ENCODE peak calls at places on chromosomes 7 and 10, in ten cellular contexts. J is left ventricle myocardium inferior, O is endodermal cell, D is SJSA1, K is ascending aorta, P is tibial nerve, S is thoracic aorta, Y is psoas muscle, Z is small intestine, I is tibial artery. M is an unnamed sample.

GRCh38 chr10:52779541-52780390 is 7.2 kb upstream of the MBL2 start:
- DNase-seq in J (peak; percentile 46), O (peak; percentile 97), D (peak; percentile 30), K (no peak), P (peak; percentile 33), S (no peak), Y (peak; percentile 72), Z (peak; percentile 74), I (peak; percentile 33), M (peak; percentile 55)

GRCh38 chr10:103448751-103449150 is 3.4 kb downstream of the CALHM2 start:
- DNase-seq in J (peak; percentile 69), O (peak; percentile 40), D (no peak), K (peak; percentile 85), P (peak; percentile 59), S (no peak), Y (peak; percentile 83), Z (no peak), I (peak; percentile 88), M (peak; percentile 39)

GRCh38 chr7:139562972-139563565 is 39.6 kb downstream of the CLEC2L start:
- DNase-seq in J (no peak), O (peak; percentile 57), D (no peak), K (peak; percentile 34), P (no peak), S (no peak), Y (no peak), Z (no peak), I (no peak), M (no peak)

GRCh38 chr10:61842755-61843497 is 58.6 kb upstream of the ARID5B start:
- DNase-seq in J (no peak), O (no peak), D (peak; percentile 65), K (no peak), P (no peak), S (no peak), Y (no peak), Z (no peak), I (no peak), M (no peak)

GRCh38 chr10:125011926-125012705 is 70.2 kb downstream of the ZRANB1 start:
- DNase-seq in J (peak; percentile 51), O (no peak), D (peak; percentile 86), K (peak; percentile 86), P (no peak), S (peak; percentile 53), Y (peak; percentile 89), Z (no peak), I (peak; percentile 71), M (peak; percentile 26)

GRCh38 chr10:51073461-51074237 is 638 bp upstream of the PRKG1 start:
- DNase-seq in J (peak; percentile 38), O (peak; percentile 79), D (no peak), K (peak; percentile 70), P (peak; percentile 26), S (no peak), Y (peak; percentile 59), Z (no peak), I (no peak), M (no peak)

GRCh38 chr10:114179747-114180146 is 594 bp downstream of the TDRD1 start:
- DNase-seq in J (no peak), O (no peak), D (no peak), K (no peak), P (no peak), S (no peak), Y (no peak), Z (no peak), I (no peak), M (no peak)

GRCh38 chr10:24209421-24209770 is 458 bp downstream of the KIAA1217 start:
- DNase-seq in J (no peak), O (peak; percentile 51), D (peak; percentile 39), K (no peak), P (no peak), S (no peak), Y (no peak), Z (peak; percentile 19), I (no peak), M (no peak)

GRCh38 chr7:18771834-18772566 is 276.5 kb downstream of the HDAC9 start:
- DNase-seq in J (no peak), O (no peak), D (no peak), K (no peak), P (no peak), S (no peak), Y (no peak), Z (no peak), I (no peak), M (no peak)

GRCh38 chr7:36742911-36743775 is 18.8 kb upstream of the AOAH start:
- DNase-seq in J (no peak), O (no peak), D (no peak), K (no peak), P (no peak), S (no peak), Y (no peak), Z (no peak), I (peak; percentile 44), M (peak; percentile 64)

GRCh38 chr10:129274928-129275474 is 192.0 kb upstream of the MGMT start:
- DNase-seq in J (no peak), O (peak; percentile 90), D (no peak), K (no peak), P (no peak), S (no peak), Y (no peak), Z (no peak), I (no peak), M (no peak)

DNA sequence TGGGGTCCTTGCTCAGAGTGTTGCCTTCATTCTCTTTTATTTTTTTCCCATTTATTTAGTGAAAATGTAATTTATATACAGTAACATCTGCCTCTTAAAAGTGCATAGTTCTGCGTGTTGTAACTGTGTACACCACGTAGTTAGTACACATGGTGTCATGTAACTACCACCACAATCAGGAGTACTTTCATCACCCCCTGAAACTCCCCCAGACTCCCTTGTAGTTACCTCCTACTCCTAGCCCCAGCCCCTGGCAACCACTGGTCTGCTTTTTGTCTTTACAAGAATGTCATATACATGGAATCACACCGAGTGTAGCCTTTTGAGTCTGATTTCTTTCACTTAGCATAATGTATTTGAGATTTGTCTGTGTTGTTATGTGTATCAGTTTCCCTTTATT is 50.5 kb downstream of the GRK5 start:
- DNase-seq in J (no peak), O (no peak), D (no peak), K (no peak), P (no peak), S (no peak), Y (no peak), Z (no peak), I (no peak), M (no peak)
- H3K27ac ChIP-seq in J (peak overlapping the region; percentile 54), O (no peak overlapping the region), D (no peak overlapping the region), K (peak overlapping the region; percentile 13), P (peak overlapping the region; percentile 40), S (no peak overlapping the region), Y (no peak overlapping the region), Z (no peak overlapping the region), I (no peak overlapping the region), M (no peak overlapping the region)

GRCh38 chr7:154906201-154906600 is 96.7 kb downstream of the PAXIP1 start:
- DNase-seq in J (no peak), O (no peak), D (no peak), K (no peak), P (no peak), S (no peak), Y (no peak), Z (no peak), I (no peak), M (no peak)
- H3K9me3 ChIP-seq in J (peaks cover 7% of the 10 kb centered on the region), O (peaks cover 13% of the 10 kb centered on the region), D (peaks cover 2% of the 10 kb centered on the region), K (no peaks in the 10 kb centered on the region), P (no peaks in the 10 kb centered on the region), S (peaks cover 3% of the 10 kb centered on the region), Y (no peaks in the 10 kb centered on the region), Z (no peaks in the 10 kb centered on the region), I (no peaks in the 10 kb centered on the region), M (no peaks in the 10 kb centered on the region)

DNA sequence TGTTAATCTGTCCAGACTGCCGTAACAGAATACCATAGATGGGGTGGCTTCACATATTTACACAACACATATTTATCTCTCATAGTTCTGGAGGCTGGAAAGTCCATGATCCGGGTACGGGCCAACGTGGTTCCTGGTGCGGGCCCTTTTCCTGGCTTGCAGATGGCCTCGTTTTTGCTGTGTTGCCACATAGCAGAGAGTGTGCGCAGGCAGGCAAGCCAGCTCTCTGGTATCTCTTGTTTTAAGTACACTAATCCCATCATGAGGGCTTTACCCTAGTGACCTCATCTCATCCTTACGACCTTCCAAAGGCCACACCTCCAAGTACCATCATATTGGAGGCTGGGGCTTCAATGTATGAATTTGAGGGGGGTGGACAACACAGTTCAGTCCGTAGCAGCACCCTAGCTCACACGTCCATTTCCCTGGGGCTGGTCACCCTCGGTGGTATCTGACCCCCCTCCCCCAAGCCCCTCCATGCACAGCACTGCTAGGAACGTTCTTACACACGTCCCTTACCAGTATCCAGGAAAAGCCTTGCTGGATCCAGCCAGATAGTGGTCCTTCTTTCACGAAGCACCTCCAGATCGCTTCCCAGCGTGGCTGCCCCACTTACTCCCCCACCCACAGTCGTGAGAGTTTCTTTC is 21.5 kb downstream of the CUX1 start:
- DNase-seq in J (no peak), O (peak; percentile 46), D (no peak), K (no peak), P (no peak), S (no peak), Y (no peak), Z (no peak), I (no peak), M (no peak)
- H3K27ac ChIP-seq in J (peak overlapping the region; percentile 63), O (no peak overlapping the region), D (no peak overlapping the region), K (no peak overlapping the region), P (no peak overlapping the region), S (no peak overlapping the region), Y (no peak overlapping the region), Z (no peak overlapping the region), I (no peak overlapping the region), M (no peak overlapping the region)

GRCh38 chr7:495326-495725 is 24.3 kb downstream of the PDGFA start:
- DNase-seq in J (peak; percentile 10), O (no peak), D (no peak), K (no peak), P (no peak), S (no peak), Y (peak; percentile 52), Z (no peak), I (peak; percentile 13), M (peak; percentile 35)

GRCh38 chr7:495761-496321 is 23.8 kb downstream of the PDGFA start:
- DNase-seq in J (peak; percentile 12), O (no peak), D (no peak), K (no peak), P (no peak), S (no peak), Y (peak; percentile 44), Z (no peak), I (no peak), M (peak; percentile 41)

GRCh38 chr7:493661-494251 is 25.9 kb downstream of the PDGFA start:
- DNase-seq in J (peak; percentile 13), O (no peak), D (no peak), K (no peak), P (no peak), S (no peak), Y (peak; percentile 53), Z (no peak), I (peak; percentile 11), M (peak; percentile 36)

GRCh38 chr7:494906-495305 is 24.7 kb downstream of the PDGFA start:
- DNase-seq in J (no peak), O (no peak), D (no peak), K (no peak), P (no peak), S (no peak), Y (peak; percentile 35), Z (no peak), I (peak; percentile 8), M (peak; percentile 26)

DNA sequence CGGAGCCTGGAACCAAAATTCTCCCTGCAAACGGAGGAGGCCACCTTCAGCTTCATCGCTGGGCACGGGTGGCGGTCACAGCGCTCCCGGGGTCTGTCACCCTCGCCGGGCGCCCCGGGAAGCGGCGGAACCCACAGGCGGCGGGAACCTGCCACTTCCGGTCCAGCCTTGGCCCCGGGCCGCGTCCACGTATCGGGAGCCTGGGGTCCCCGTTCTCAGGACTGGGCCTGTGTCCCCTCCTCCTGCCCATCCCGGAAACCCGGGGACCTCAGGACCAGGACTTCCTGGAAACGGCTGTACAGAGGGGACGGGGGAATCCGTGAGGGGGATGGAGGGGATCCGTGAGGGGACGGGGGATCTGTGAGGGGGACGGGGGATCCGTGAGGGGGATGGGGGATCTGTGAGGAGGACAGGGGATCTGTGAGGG is 25.4 kb downstream of the PDGFA start:
- DNase-seq in J (no peak), O (no peak), D (no peak), K (no peak), P (no peak), S (no peak), Y (peak; percentile 40), Z (no peak), I (no peak), M (peak; percentile 34)
- H3K9me3 ChIP-seq in J (no peaks in the 10 kb centered on the region), O (no peaks in the 10 kb centered on the region), D (no peaks in the 10 kb centered on the region), K (no peaks in the 10 kb centered on the region), P (no peaks in the 10 kb centered on the region), S (no peaks in the 10 kb centered on the region), Y (no peaks in the 10 kb centered on the region), Z (no peaks in the 10 kb centered on the region), I (no peaks in the 10 kb centered on the region), M (no peaks in the 10 kb centered on the region)

M was measured in lower lobe of right lung.